ENCODE peak calls at places on chromosomes 6 and 20, in four cellular contexts. One of them, this sample, is unnamed.

GRCh38 chr20:46638367-46639274 is 12.6 kb downstream of the SLC13A3 start:
- DNase-seq in A549: no peak
- DNase-seq in H1: no peak
- DNase-seq in K562: no peak
- DNase-seq in this sample: peak

GRCh38 chr6:71544028-71544427 is 255.4 kb downstream of the OGFRL1 start:
- DNase-seq in H1: peak
- DNase-seq in A549: no peak
- DNase-seq in K562: no peak
- DNase-seq in this sample: no peak

GRCh38 chr20:42652261-42652660 is 537.4 kb downstream of the PTPRT start:
- DNase-seq in A549: no peak
- DNase-seq in H1: no peak
- DNase-seq in K562: no peak
- DNase-seq in this sample: no peak

GRCh38 chr20:58081842-58082241 is 146.6 kb downstream of the ANKRD60 start:
- DNase-seq in H1: no peak
- DNase-seq in K562: no peak
- DNase-seq in A549: no peak
- DNase-seq in this sample: no peak

GRCh38 chr20:49313271-49313670 is 35.4 kb upstream of the ZNFX1 start:
- DNase-seq in K562: no peak
- DNase-seq in H1: no peak
- DNase-seq in A549: no peak
- DNase-seq in this sample: no peak

GRCh38 chr20:51797357-51798025 is 4.8 kb downstream of the SALL4 start:
- DNase-seq in H1: no peak
- DNase-seq in A549: no peak
- DNase-seq in K562: no peak
- DNase-seq in this sample: no peak

GRCh38 chr6:722608-723007 is 29.7 kb upstream of the EXOC2 start:
- DNase-seq in K562: no peak
- DNase-seq in A549: no peak
- DNase-seq in H1: no peak
- DNase-seq in this sample: no peak

GRCh38 chr20:49846206-49846807 is 33.7 kb downstream of the SLC9A8 start:
- DNase-seq in A549: peak
- DNase-seq in H1: no peak
- DNase-seq in K562: peak
- DNase-seq in this sample: peak

GRCh38 chr6:137811121-137811911 is 55.7 kb upstream of the TNFAIP3 start:
- DNase-seq in H1: no peak
- DNase-seq in K562: peak
- DNase-seq in A549: peak
- DNase-seq in this sample: peak

GRCh38 chr6:157464653-157465535 is 83.9 kb downstream of the ZDHHC14 start:
- DNase-seq in A549: no peak
- DNase-seq in H1: no peak
- DNase-seq in K562: peak
- DNase-seq in this sample: no peak

GRCh38 chr6:119856136-119856535 is 506.6 kb upstream of the MAN1A1 start:
- DNase-seq in H1: no peak
- DNase-seq in A549: no peak
- DNase-seq in K562: no peak
- DNase-seq in this sample: no peak

GRCh38 chr6:47678739-47679138 is 19.6 kb upstream of the ADGRF4 start:
- DNase-seq in K562: no peak
- DNase-seq in H1: no peak
- DNase-seq in A549: no peak
- DNase-seq in this sample: no peak

GRCh38 chr6:33822575-33823395 is 19.0 kb upstream of the MLN start:
- DNase-seq in H1: peak
- DNase-seq in K562: peak
- DNase-seq in A549: peak
- DNase-seq in this sample: peak

GRCh38 chr6:153083869-153084268 is 47.2 kb downstream of the RGS17 start:
- DNase-seq in H1: no peak
- DNase-seq in K562: no peak
- DNase-seq in A549: no peak
- DNase-seq in this sample: no peak

GRCh38 chr6:35052694-35053565 is 88.2 kb downstream of the TCP11 start:
- DNase-seq in H1: no peak
- DNase-seq in K562: no peak
- DNase-seq in A549: no peak
- DNase-seq in this sample: no peak

GRCh38 chr6:147214248-147215227 is 10.3 kb downstream of the STXBP5 start:
- DNase-seq in A549: no peak
- DNase-seq in H1: no peak
- DNase-seq in K562: no peak
- DNase-seq in this sample: no peak

GRCh38 chr6:108348655-108349349 is 53.9 kb downstream of the AFG1L start:
- DNase-seq in K562: no peak
- DNase-seq in H1: no peak
- DNase-seq in A549: no peak
- DNase-seq in this sample: no peak

DNA sequence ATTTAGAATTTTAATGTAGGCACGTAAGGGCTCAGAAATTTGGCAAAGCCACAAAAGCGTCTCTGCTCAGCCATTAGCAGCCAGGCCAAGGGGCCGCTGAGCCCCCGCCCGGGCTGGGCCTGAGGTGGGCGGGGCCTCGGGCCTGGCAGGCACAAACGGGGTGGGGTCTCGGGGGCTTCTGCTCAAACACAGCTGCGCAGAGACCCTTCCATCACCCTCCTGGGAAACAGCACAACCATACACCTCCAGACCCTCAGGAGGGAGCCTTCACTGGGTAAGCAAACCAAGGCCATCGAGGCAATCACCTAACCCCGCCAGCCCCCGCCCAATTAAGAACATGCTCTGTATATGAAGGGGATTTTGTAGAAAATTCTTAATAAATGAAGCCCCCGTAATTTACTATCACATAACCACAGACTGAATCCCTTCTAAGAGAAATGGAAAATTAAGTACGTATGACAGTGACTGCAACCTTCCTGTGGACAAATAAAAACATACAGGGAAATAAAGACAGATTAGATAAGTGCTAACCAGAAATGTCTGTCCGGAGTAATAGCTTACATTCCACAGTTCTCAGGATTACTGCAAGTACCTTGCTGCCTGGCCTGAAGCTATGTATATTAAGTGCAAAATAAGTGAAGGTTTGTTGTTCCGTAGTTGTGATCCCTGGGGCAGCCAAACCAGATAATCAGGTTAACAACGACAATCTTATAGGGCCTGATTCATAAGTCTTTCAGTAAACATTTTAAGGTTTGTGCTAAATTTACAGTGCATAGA is 3.0 kb downstream of the NEDD9 start:
- DNase-seq in K562: no peak
- DNase-seq in A549: no peak
- DNase-seq in H1: no peak
- DNase-seq in this sample: no peak
- TF ChIP-seq PHF8 in K562: no peak
- TF ChIP-seq PHF8 in A549: no peak
- TF ChIP-seq PHF8 in H1: no peak
- TF ChIP-seq PHF8 in this sample: no peak

DNA sequence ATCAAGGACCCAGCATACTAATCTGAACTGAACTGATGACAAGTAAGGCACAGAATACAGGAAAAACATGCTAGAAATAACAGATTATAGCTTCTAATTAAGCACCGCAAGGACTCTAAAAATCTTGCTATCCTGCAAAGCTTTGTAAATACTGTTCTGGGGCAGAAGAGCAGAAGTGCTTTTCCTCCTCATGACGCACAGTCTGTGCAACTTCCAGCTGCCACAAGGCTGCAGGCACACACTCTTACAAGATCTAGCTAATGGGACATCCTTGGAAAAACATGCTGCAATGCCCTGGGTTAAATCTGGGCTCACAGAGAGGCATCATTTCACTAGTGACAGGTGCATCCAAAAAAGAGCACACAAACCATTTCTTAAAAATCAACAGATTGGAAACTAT is 188.6 kb downstream of the GJA10 start:
- DNase-seq in H1: no peak
- DNase-seq in K562: no peak
- DNase-seq in A549: no peak
- DNase-seq in this sample: no peak
- TF ChIP-seq PHF8 in H1: no peak
- TF ChIP-seq PHF8 in K562: no peak
- TF ChIP-seq PHF8 in A549: no peak
- TF ChIP-seq PHF8 in this sample: no peak

GRCh38 chr20:53795170-53795569 is 201.5 kb upstream of the ZNF217 start:
- DNase-seq in K562: no peak
- DNase-seq in H1: no peak
- DNase-seq in A549: no peak
- DNase-seq in this sample: no peak
- TF ChIP-seq PHF8 in K562: no peak
- TF ChIP-seq PHF8 in H1: no peak
- TF ChIP-seq PHF8 in A549: no peak
- TF ChIP-seq PHF8 in this sample: no peak

GRCh38 chr6:163730496-163731210 is 316.1 kb downstream of the QKI start:
- DNase-seq in A549: no peak
- DNase-seq in K562: no peak
- DNase-seq in H1: no peak
- DNase-seq in this sample: no peak
- TF ChIP-seq PHF8 in A549: no peak
- TF ChIP-seq PHF8 in K562: no peak
- TF ChIP-seq PHF8 in H1: no peak
- TF ChIP-seq PHF8 in this sample: no peak

GRCh38 chr6:117317261-117317660 is 51.9 kb downstream of the VGLL2 start:
- DNase-seq in K562: peak
- DNase-seq in A549: peak
- DNase-seq in H1: no peak
- DNase-seq in this sample: peak
- TF ChIP-seq PHF8 in K562: no peak
- TF ChIP-seq PHF8 in A549: no peak
- TF ChIP-seq PHF8 in H1: no peak
- TF ChIP-seq PHF8 in this sample: no peak

GRCh38 chr6:118353564-118353963 is 194.5 kb upstream of the PLN start:
- DNase-seq in H1: no peak
- DNase-seq in A549: no peak
- DNase-seq in K562: no peak
- DNase-seq in this sample: no peak

GRCh38 chr6:118356686-118357085 is 191.4 kb upstream of the PLN start:
- DNase-seq in H1: no peak
- DNase-seq in K562: no peak
- DNase-seq in A549: no peak
- DNase-seq in this sample: no peak

GRCh38 chr6:118356054-118356453 is 192.0 kb upstream of the PLN start:
- DNase-seq in K562: no peak
- DNase-seq in H1: no peak
- DNase-seq in A549: no peak
- DNase-seq in this sample: no peak

GRCh38 chr6:118350881-118351430 is 197.1 kb upstream of the PLN start:
- DNase-seq in K562: no peak
- DNase-seq in H1: no peak
- DNase-seq in A549: no peak
- DNase-seq in this sample: no peak

GRCh38 chr6:118354641-118355040 is 193.5 kb upstream of the PLN start:
- DNase-seq in H1: no peak
- DNase-seq in A549: no peak
- DNase-seq in K562: no peak
- DNase-seq in this sample: no peak
- TF ChIP-seq PHF8 in H1: no peak
- TF ChIP-seq PHF8 in A549: no peak
- TF ChIP-seq PHF8 in K562: no peak
- TF ChIP-seq PHF8 in this sample: no peak

DNA sequence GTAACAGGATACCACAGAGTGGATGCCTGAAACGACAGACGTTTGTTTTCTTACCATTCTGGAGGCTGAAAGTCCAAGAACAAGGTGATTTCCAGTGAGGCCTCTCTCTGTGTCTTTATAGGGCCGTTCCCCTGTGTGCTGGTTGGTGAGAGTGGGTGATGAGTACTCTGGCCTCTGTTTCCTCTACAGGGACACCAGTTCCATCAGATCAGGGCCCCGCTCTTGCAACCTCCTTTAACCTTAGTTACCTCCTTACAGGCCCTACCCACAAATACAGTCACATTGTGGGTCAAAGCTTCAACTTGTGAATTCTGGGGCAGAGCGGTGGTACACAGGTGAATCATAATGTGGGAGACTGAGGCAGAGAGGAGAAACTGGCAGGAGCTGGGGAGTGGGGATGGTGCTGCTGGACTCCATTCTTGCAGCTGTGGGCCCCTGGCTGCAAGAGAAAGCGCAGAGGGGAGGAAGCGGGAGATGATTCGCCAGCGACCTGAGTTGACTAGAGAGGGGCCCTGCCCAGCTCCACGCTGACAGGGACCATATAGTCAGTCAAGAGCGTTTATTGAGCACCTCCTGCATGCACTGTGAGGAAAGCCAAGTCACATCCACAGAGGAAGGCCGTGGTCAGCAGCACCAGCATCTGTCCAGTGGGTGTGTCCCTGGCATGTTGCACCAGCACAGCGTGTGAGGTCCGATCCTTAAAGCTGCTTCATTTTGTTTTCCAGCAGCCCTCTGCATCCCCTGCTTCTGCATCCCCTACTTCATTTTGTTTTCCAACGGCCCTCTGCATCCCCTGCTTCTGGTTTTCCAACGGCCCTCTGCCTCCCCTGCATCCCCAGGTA is 148.1 kb downstream of the SYCP2 start:
- DNase-seq in H1: no peak
- DNase-seq in K562: no peak
- DNase-seq in A549: no peak
- DNase-seq in this sample: no peak
- TF ChIP-seq PHF8 in H1: no peak
- TF ChIP-seq PHF8 in K562: no peak
- TF ChIP-seq PHF8 in A549: no peak
- TF ChIP-seq PHF8 in this sample: no peak